ENCODE peak calls at places on chromosomes 6 and 20, in eight cellular contexts. M, S, E, Z, P, T, V and H are unnamed samples.

GRCh38 chr20:59571591-59572314 is 32.6 kb upstream of the PHACTR3 start:
- DNase-seq in M (peak), S (peak), E (peak), Z (peak), P (peak), T (peak), V (peak), H (peak)

GRCh38 chr20:64177787-64178186 is 13.5 kb downstream of the MYT1 start:
- DNase-seq in M (no peak), S (no peak), E (no peak), Z (no peak), P (no peak), T (no peak), V (no peak), H (no peak)

GRCh38 chr6:27505209-27506027 is 32.5 kb upstream of the ZNF184 start:
- DNase-seq in M (peak), S (peak), E (peak), Z (no peak), P (no peak), T (no peak), V (peak), H (peak)

GRCh38 chr6:29602564-29603361 is 17.8 kb downstream of the OR2H2 start:
- DNase-seq in M (no peak), S (no peak), E (peak), Z (no peak), P (peak), T (no peak), V (no peak), H (peak)

GRCh38 chr20:6632187-6632586 is 135.3 kb upstream of the BMP2 start:
- DNase-seq in M (no peak), S (no peak), E (peak), Z (no peak), P (no peak), T (no peak), V (no peak), H (peak)

GRCh38 chr20:23086056-23086551 is at the start of gene CD93:
- DNase-seq in M (no peak), S (no peak), E (no peak), Z (no peak), P (no peak), T (no peak), V (peak), H (no peak)

GRCh38 chr20:10508468-10509251 is 73.6 kb downstream of the SLX4IP start:
- DNase-seq in M (no peak), S (no peak), E (no peak), Z (no peak), P (no peak), T (no peak), V (no peak), H (no peak)

GRCh38 chr6:36615018-36615761 is 21.0 kb downstream of the SRSF3 start:
- DNase-seq in M (peak), S (peak), E (peak), Z (no peak), P (no peak), T (no peak), V (peak), H (peak)

GRCh38 chr20:18101125-18101820 is 36.4 kb upstream of the KAT14 start:
- DNase-seq in M (no peak), S (no peak), E (no peak), Z (no peak), P (peak), T (no peak), V (peak), H (no peak)

GRCh38 chr6:108584323-108584722 is 23.6 kb downstream of the FOXO3 start:
- DNase-seq in M (no peak), S (no peak), E (no peak), Z (no peak), P (no peak), T (no peak), V (no peak), H (no peak)

GRCh38 chr6:13189710-13190109 is 138.6 kb downstream of the TBC1D7 start:
- DNase-seq in M (no peak), S (no peak), E (no peak), Z (no peak), P (no peak), T (no peak), V (no peak), H (no peak)

GRCh38 chr6:27791182-27791939 is 120.8 kb downstream of the OR2B2 start:
- DNase-seq in M (no peak), S (peak), E (peak), Z (no peak), P (peak), T (peak), V (no peak), H (peak)

GRCh38 chr6:19415605-19416326 is 421.4 kb upstream of the ID4 start:
- DNase-seq in M (no peak), S (no peak), E (peak), Z (no peak), P (no peak), T (no peak), V (no peak), H (peak)

GRCh38 chr20:59861389-59861788 is 72.0 kb downstream of the SYCP2 start:
- DNase-seq in M (no peak), S (no peak), E (no peak), Z (no peak), P (no peak), T (no peak), V (no peak), H (no peak)

GRCh38 chr6:45644720-45645119 is 267.0 kb upstream of the SUPT3H start:
- DNase-seq in M (no peak), S (no peak), E (no peak), Z (no peak), P (no peak), T (no peak), V (no peak), H (no peak)

GRCh38 chr20:58592076-58592695 is 58.9 kb upstream of the STX16 start:
- DNase-seq in M (no peak), S (no peak), E (no peak), Z (no peak), P (no peak), T (no peak), V (no peak), H (no peak)

GRCh38 chr6:106512048-106512957 is 117.0 kb downstream of the RTN4IP1 start:
- DNase-seq in M (peak), S (peak), E (peak), Z (peak), P (peak), T (no peak), V (peak), H (no peak)

GRCh38 chr6:167401525-167402194 is 76.8 kb downstream of the TTLL2 start:
- DNase-seq in M (no peak), S (no peak), E (no peak), Z (peak), P (no peak), T (no peak), V (no peak), H (no peak)

GRCh38 chr20:34922654-34923381 is 32.8 kb downstream of the GSS start:
- DNase-seq in M (no peak), S (no peak), E (peak), Z (no peak), P (no peak), T (no peak), V (no peak), H (peak)

GRCh38 chr20:39877792-39878191 is 811.2 kb downstream of the MAFB start:
- DNase-seq in M (no peak), S (no peak), E (no peak), Z (no peak), P (no peak), T (no peak), V (no peak), H (no peak)

GRCh38 chr20:10370091-10370887 is 63.7 kb downstream of the MKKS start:
- DNase-seq in M (no peak), S (no peak), E (no peak), Z (no peak), P (peak), T (no peak), V (no peak), H (no peak)

GRCh38 chr6:96755096-96755495 is 82.2 kb downstream of the GPR63 start:
- DNase-seq in M (no peak), S (no peak), E (no peak), Z (no peak), P (no peak), T (no peak), V (no peak), H (no peak)

GRCh38 chr6:125022391-125022989 is 60.3 kb downstream of the RNF217 start:
- DNase-seq in M (no peak), S (no peak), E (no peak), Z (no peak), P (no peak), T (no peak), V (no peak), H (no peak)

GRCh38 chr20:34861386-34862084 is 11.1 kb downstream of the GGT7 start:
- DNase-seq in M (no peak), S (no peak), E (no peak), Z (peak), P (no peak), T (no peak), V (no peak), H (peak)

GRCh38 chr6:121627761-121628160 is 192.3 kb downstream of the GJA1 start:
- DNase-seq in M (no peak), S (no peak), E (peak), Z (no peak), P (no peak), T (no peak), V (no peak), H (peak)

GRCh38 chr6:106870069-106870468 is 104.5 kb downstream of the CD24 start:
- DNase-seq in M (no peak), S (no peak), E (peak), Z (no peak), P (no peak), T (no peak), V (no peak), H (peak)

GRCh38 chr20:58494923-58495622 is 20.1 kb downstream of the APCDD1L start:
- DNase-seq in M (no peak), S (no peak), E (no peak), Z (no peak), P (no peak), T (no peak), V (peak), H (no peak)

GRCh38 chr6:153146413-153146812 is 15.3 kb upstream of the RGS17 start:
- DNase-seq in M (no peak), S (no peak), E (no peak), Z (no peak), P (no peak), T (no peak), V (no peak), H (no peak)

GRCh38 chr6:79574636-79575035 is 37.4 kb upstream of the LCA5 start:
- DNase-seq in M (no peak), S (no peak), E (peak), Z (no peak), P (no peak), T (no peak), V (no peak), H (peak)

GRCh38 chr20:49545572-49545971 is 22.4 kb downstream of the PTGIS start:
- DNase-seq in M (no peak), S (no peak), E (no peak), Z (no peak), P (no peak), T (no peak), V (peak), H (no peak)

GRCh38 chr6:11215773-11216172 is 16.7 kb downstream of the NEDD9 start:
- DNase-seq in M (no peak), S (no peak), E (no peak), Z (no peak), P (no peak), T (no peak), V (no peak), H (no peak)

GRCh38 chr6:154994881-154995240 is 254 bp upstream of the TIAM2 start:
- DNase-seq in M (no peak), S (no peak), E (no peak), Z (no peak), P (no peak), T (no peak), V (no peak), H (no peak)

GRCh38 chr6:111721677-111722219 is 116.1 kb upstream of the TRAF3IP2 start:
- DNase-seq in M (peak), S (peak), E (peak), Z (no peak), P (peak), T (no peak), V (no peak), H (peak)